ENCODE peak calls at places on chromosomes 11 and 22, in four cellular contexts. O is GM12878, U is K562, Z is HepG2. E is an unnamed sample.

GRCh38 chr22:32558681-32559355 is 84.2 kb downstream of the FBXO7 start:
- DNase-seq in O (no peak), U (no peak), Z (no peak), E (no peak)

GRCh38 chr22:44410396-44411056 is 87.5 kb downstream of the RTL6 start:
- DNase-seq in O (no peak), U (no peak), Z (no peak), E (no peak)

GRCh38 chr11:114192841-114193389 is 103.3 kb upstream of the NNMT start:
- DNase-seq in O (no peak), U (no peak), Z (no peak), E (no peak)

GRCh38 chr11:61378713-61379313 is 13.6 kb upstream of the TMEM216 start:
- DNase-seq in O (no peak), U (no peak), Z (peak), E (no peak)

GRCh38 chr11:35766651-35767050 is 104.1 kb downstream of the TRIM44 start:
- DNase-seq in O (no peak), U (no peak), Z (no peak), E (no peak)

GRCh38 chr11:45745065-45745811 is 59.7 kb upstream of the SLC35C1 start:
- DNase-seq in O (no peak), U (no peak), Z (no peak), E (no peak)

GRCh38 chr11:77580712-77581337 is 8.9 kb upstream of the AQP11 start:
- DNase-seq in O (no peak), U (no peak), Z (no peak), E (no peak)

GRCh38 chr22:40401532-40401931 is 31.1 kb downstream of the SGSM3 start:
- DNase-seq in O (no peak), U (no peak), Z (no peak), E (no peak)

GRCh38 chr11:109298865-109299264 is 123.1 kb upstream of the C11orf87 start:
- DNase-seq in O (no peak), U (no peak), Z (no peak), E (no peak)

GRCh38 chr22:22057617-22058378 is 75.2 kb upstream of the TOP3B start:
- DNase-seq in O (no peak), U (no peak), Z (no peak), E (no peak)

GRCh38 chr11:10044618-10045017 is 249.4 kb downstream of the SBF2 start:
- DNase-seq in O (no peak), U (no peak), Z (peak), E (no peak)

GRCh38 chr11:130457909-130458729 is 9.7 kb downstream of the ADAMTS15 start:
- DNase-seq in O (no peak), U (no peak), Z (no peak), E (no peak)

GRCh38 chr11:5198285-5198684 is 2.2 kb downstream of the OR51V1 start:
- DNase-seq in O (no peak), U (no peak), Z (no peak), E (no peak)

GRCh38 chr11:10181811-10182210 is 112.2 kb downstream of the SBF2 start:
- DNase-seq in O (no peak), U (no peak), Z (peak), E (no peak)

GRCh38 chr11:79439893-79440450 is 858 bp downstream of the TENM4 start:
- DNase-seq in O (no peak), U (no peak), Z (no peak), E (peak)

GRCh38 chr11:19919050-19919561 is 206.5 kb downstream of the NAV2 start:
- DNase-seq in O (no peak), U (no peak), Z (no peak), E (no peak)

GRCh38 chr22:48393041-48393370 is 1434.7 kb downstream of the BRD1 start:
- DNase-seq in O (no peak), U (no peak), Z (no peak), E (no peak)

GRCh38 chr11:1162498-1163311 is 5.0 kb downstream of the MUC5AC start:
- DNase-seq in O (no peak), U (no peak), Z (no peak), E (no peak)

GRCh38 chr22:21942939-21943338 is 9.7 kb downstream of the PPM1F start:
- DNase-seq in O (no peak), U (no peak), Z (no peak), E (no peak)

GRCh38 chr22:37282385-37282677 is at the start of gene CYTH4:
- DNase-seq in O (no peak), U (no peak), Z (no peak), E (no peak)

GRCh38 chr11:86625544-86625943 is 46.9 kb downstream of the ME3 start:
- DNase-seq in O (no peak), U (no peak), Z (no peak), E (no peak)

GRCh38 chr22:32024791-32025190 is 18.3 kb upstream of the SLC5A1 start:
- DNase-seq in O (no peak), U (no peak), Z (no peak), E (no peak)

GRCh38 chr11:65069217-65069616 is 10.9 kb upstream of the NAALADL1 start:
- DNase-seq in O (no peak), U (no peak), Z (peak), E (no peak)

GRCh38 chr11:72673284-72673942 is 809 bp downstream of the PDE2A start:
- DNase-seq in O (no peak), U (no peak), Z (no peak), E (no peak)
- TF ChIP-seq TARDBP in O (no peak), U (no peak), Z (no peak), E (no peak)

GRCh38 chr11:83449338-83449913 is 163.3 kb upstream of the CCDC90B start:
- DNase-seq in O (no peak), U (no peak), Z (no peak), E (no peak)

GRCh38 chr11:83454674-83455073 is 168.5 kb upstream of the CCDC90B start:
- DNase-seq in O (no peak), U (no peak), Z (no peak), E (no peak)

GRCh38 chr11:83448686-83449085 is 162.5 kb upstream of the CCDC90B start:
- DNase-seq in O (no peak), U (no peak), Z (no peak), E (no peak)
- TF ChIP-seq TARDBP in O (no peak), U (no peak), Z (no peak), E (no peak)

GRCh38 chr22:39238561-39238960 is 6.2 kb downstream of the PDGFB start:
- DNase-seq in O (no peak), U (no peak), Z (no peak), E (no peak)

GRCh38 chr22:39234867-39235687 is 9.7 kb downstream of the PDGFB start:
- DNase-seq in O (no peak), U (no peak), Z (no peak), E (no peak)

GRCh38 chr22:39238124-39238466 is 6.7 kb downstream of the PDGFB start:
- DNase-seq in O (no peak), U (no peak), Z (no peak), E (no peak)

GRCh38 chr22:39237276-39238123 is 7.3 kb downstream of the PDGFB start:
- DNase-seq in O (no peak), U (no peak), Z (no peak), E (no peak)

GRCh38 chr22:39236321-39237275 is 8.2 kb downstream of the PDGFB start:
- DNase-seq in O (peak), U (no peak), Z (no peak), E (no peak)
- TF ChIP-seq TARDBP in O (peak), U (no peak), Z (no peak), E (no peak)

DNA sequence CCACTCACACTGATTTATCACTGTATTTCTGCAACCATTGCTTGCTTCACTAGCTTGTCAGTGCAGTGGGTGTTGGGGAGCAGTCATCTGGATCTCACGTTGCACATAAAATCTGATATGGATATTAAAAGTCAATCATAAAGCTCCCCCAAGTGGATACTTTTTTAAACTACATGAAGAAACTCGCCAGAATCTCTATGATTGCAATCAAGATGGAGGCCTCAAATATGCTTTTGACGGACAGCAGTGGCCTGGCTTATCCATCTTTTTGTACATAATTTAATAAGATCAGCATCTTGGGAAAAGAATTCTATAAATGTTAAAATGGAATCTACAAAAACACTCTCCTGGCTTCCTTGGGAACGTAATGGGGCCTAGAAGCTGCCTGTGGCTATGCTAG is 137.7 kb downstream of the WT1 start:
- DNase-seq in O (no peak), U (peak), Z (no peak), E (peak)
- TF ChIP-seq TARDBP in O (no peak), U (no peak), Z (no peak), E (no peak)

DNA sequence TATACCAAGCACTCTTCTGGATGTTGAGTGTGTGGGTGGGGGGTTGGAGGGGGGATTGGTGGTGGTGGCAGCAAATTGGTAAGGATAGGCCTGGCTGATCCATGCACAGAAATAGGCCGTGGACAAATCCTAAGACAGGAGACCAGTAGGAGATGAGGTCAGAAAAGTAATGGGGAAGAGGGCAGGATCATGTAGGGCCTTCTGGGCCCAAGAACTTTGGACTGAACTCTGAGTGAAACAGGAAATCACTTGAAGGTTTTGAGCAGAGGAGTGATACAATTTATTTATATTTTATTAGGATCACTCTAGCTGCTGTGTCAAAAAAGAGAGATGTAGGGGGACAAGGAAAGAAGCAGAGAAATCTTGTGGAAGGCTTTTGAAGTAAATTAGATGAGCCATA is 28.7 kb downstream of the TSG101 start:
- DNase-seq in O (no peak), U (no peak), Z (no peak), E (no peak)
- TF ChIP-seq TARDBP in O (no peak), U (no peak), Z (no peak), E (no peak)